ENCODE peak calls at places on chromosomes 7 and 10, in five cellular contexts. L is HCT116, P is HepG2, B is K562, G is SK-N-SH. Q is an unnamed sample.
A peak's percentile ranks its signal among the peaks of the same experiment; 100 is the strongest.

GRCh38 chr7:114141415-114141814 is 222.6 kb upstream of the PPP1R3A start:
- DNase-seq in L (no peak), P (no peak), B (no peak), G (no peak), Q (no peak)

GRCh38 chr10:24513155-24513554 is 210.5 kb downstream of the ARHGAP21 start:
- DNase-seq in L (no peak), P (no peak), B (peak; percentile 23), G (no peak), Q (no peak)

GRCh38 chr7:130907439-130907838 is 173.4 kb upstream of the KLF14 start:
- DNase-seq in L (no peak), P (no peak), B (no peak), G (no peak), Q (no peak)

GRCh38 chr7:81236560-81236959 is 317.7 kb upstream of the SEMA3C start:
- DNase-seq in L (no peak), P (no peak), B (no peak), G (no peak), Q (no peak)

GRCh38 chr10:113454341-113455061 is 98.4 kb upstream of the HABP2 start:
- DNase-seq in L (peak; percentile 31), P (peak; percentile 5), B (peak; percentile 32), G (peak; percentile 69), Q (peak; percentile 67)

GRCh38 chr10:96222441-96222840 is 48.9 kb downstream of the BLNK start:
- DNase-seq in L (no peak), P (no peak), B (no peak), G (no peak), Q (no peak)

GRCh38 chr7:129615018-129615417 is 3.5 kb downstream of the NRF1 start:
- DNase-seq in L (no peak), P (peak; percentile 68), B (no peak), G (no peak), Q (no peak)

GRCh38 chr7:47482013-47482761 is 99.7 kb downstream of the TNS3 start:
- DNase-seq in L (no peak), P (no peak), B (peak; percentile 69), G (peak; percentile 81), Q (no peak)

GRCh38 chr7:12765431-12766100 is 78.1 kb downstream of the ARL4A start:
- DNase-seq in L (no peak), P (no peak), B (no peak), G (no peak), Q (no peak)

GRCh38 chr10:58264780-58265179 is 2.9 kb downstream of the IPMK start:
- DNase-seq in L (no peak), P (no peak), B (peak; percentile 44), G (peak; percentile 53), Q (no peak)

GRCh38 chr7:149196151-149196704 is 882 bp downstream of the ZNF282 start:
- DNase-seq in L (no peak), P (no peak), B (peak; percentile 40), G (peak; percentile 65), Q (no peak)

GRCh38 chr7:151699147-151699546 is 177.8 kb downstream of the PRKAG2 start:
- DNase-seq in L (no peak), P (no peak), B (peak; percentile 16), G (no peak), Q (no peak)

GRCh38 chr10:23826399-23826798 is 382.5 kb upstream of the KIAA1217 start:
- DNase-seq in L (no peak), P (peak; percentile 13), B (peak; percentile 5), G (no peak), Q (peak; percentile 30)

GRCh38 chr10:3580565-3580964 is 204.4 kb downstream of the KLF6 start:
- DNase-seq in L (no peak), P (no peak), B (no peak), G (no peak), Q (no peak)

GRCh38 chr7:120770206-120770605 is 87.7 kb downstream of the TSPAN12 start:
- DNase-seq in L (no peak), P (no peak), B (no peak), G (no peak), Q (no peak)

GRCh38 chr10:132637477-132638129 is 100.0 kb downstream of the INPP5A start:
- DNase-seq in L (peak; percentile 7), P (peak; percentile 59), B (peak; percentile 47), G (peak; percentile 89), Q (peak; percentile 61)

GRCh38 chr10:68327889-68328786 is 3.7 kb upstream of the HNRNPH3 start:
- DNase-seq in L (peak; percentile 16), P (peak; percentile 57), B (no peak), G (peak; percentile 68), Q (no peak)

GRCh38 chr7:156778201-156778600 is 114.8 kb downstream of the LMBR1 start:
- DNase-seq in L (no peak), P (no peak), B (no peak), G (peak; percentile 57), Q (no peak)

GRCh38 chr10:131400518-131400917 is 89.0 kb upstream of the TCERG1L start:
- DNase-seq in L (no peak), P (no peak), B (no peak), G (no peak), Q (no peak)
- TF ChIP-seq JUND in L (no peak), P (no peak), B (no peak), G (no peak), Q (no peak)

GRCh38 chr10:1308415-1308814 is 252.2 kb downstream of the WDR37 start:
- DNase-seq in L (no peak), P (no peak), B (no peak), G (no peak), Q (no peak)

GRCh38 chr10:1309969-1310789 is 254.0 kb downstream of the WDR37 start:
- DNase-seq in L (no peak), P (no peak), B (no peak), G (no peak), Q (no peak)

GRCh38 chr10:1311707-1312106 is 255.5 kb downstream of the WDR37 start:
- DNase-seq in L (no peak), P (no peak), B (no peak), G (no peak), Q (no peak)

DNA sequence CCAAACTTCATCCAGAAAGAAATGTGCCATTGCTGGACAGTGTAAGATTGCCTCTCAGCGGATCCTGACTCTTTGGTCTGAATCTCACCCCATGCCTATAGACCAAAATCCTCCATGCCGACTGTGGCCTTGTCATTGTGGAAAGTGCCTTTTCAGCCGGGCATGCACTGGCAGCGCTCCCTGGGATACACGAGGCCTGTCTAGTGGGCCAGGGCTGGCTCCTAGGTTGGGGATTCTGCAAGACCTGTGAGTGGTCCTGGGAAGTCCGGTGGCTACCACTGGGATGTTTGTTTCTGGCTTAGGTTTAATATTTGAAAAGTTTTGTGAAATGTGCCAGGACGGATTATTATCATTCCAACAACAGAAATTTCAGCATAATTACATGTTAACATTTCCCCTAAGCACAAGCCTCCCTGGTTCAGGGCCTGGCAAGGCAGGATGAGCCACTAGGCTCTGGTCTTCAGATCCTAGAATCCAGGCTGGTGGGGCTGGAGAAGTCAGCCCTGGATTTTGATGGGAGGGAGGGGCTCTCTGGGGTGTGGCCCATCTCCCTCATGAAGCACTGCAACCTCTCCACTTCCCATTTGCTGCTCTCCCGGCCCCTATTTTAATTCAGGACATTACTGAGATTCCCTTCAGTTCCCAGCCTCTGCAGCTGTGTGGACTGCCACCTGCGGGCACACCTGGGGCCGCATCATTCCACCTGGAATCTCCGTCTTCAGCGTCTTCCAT is 253.2 kb downstream of the WDR37 start:
- DNase-seq in L (no peak), P (no peak), B (no peak), G (no peak), Q (no peak)
- TF ChIP-seq JUND in L (no peak), P (no peak), B (no peak), G (no peak), Q (no peak)

DNA sequence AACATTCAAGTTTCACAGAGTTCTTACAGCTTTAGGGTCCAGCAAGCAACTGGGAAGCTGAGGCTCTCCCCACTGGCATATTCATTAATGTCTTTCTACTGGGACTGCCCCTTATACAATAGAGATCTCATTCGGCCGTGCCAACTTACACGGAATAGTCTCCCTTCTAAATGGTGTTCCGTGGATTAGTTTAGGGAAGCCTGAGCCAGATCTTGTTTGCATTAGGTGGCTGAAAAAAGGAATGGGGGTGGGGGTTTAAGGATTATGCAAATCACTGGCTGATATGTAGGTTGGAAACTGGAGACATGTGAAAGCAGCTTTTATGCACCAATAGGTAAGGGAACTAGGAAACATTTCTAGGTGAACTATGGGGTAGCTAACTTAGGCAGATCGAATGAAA is 218.3 kb downstream of the TRIL start:
- DNase-seq in L (no peak), P (no peak), B (no peak), G (no peak), Q (no peak)
- TF ChIP-seq JUND in L (no peak), P (no peak), B (no peak), G (no peak), Q (no peak)

DNA sequence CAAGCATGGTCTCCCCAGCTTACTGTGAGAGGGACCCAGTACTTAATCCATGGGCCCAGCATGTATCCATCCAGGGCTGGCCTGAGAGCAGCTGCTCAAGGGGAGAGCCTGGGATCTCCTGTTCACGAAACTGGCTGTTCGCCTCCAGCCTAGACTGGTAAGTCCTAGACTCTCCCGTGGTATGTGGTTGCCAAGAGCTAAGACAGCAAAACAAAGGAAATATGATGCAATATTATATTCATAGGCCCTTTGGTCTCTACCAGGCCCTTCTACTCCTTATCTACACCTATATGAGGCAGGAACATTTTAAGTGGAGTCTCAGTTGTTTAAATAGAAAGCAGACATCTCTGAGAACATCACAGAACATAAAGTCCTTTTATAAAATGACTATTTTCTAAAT is 28.9 kb upstream of the STK17A start:
- DNase-seq in L (no peak), P (peak; percentile 22), B (no peak), G (no peak), Q (no peak)
- TF ChIP-seq JUND in L (no peak), P (no peak), B (no peak), G (no peak), Q (no peak)

DNA sequence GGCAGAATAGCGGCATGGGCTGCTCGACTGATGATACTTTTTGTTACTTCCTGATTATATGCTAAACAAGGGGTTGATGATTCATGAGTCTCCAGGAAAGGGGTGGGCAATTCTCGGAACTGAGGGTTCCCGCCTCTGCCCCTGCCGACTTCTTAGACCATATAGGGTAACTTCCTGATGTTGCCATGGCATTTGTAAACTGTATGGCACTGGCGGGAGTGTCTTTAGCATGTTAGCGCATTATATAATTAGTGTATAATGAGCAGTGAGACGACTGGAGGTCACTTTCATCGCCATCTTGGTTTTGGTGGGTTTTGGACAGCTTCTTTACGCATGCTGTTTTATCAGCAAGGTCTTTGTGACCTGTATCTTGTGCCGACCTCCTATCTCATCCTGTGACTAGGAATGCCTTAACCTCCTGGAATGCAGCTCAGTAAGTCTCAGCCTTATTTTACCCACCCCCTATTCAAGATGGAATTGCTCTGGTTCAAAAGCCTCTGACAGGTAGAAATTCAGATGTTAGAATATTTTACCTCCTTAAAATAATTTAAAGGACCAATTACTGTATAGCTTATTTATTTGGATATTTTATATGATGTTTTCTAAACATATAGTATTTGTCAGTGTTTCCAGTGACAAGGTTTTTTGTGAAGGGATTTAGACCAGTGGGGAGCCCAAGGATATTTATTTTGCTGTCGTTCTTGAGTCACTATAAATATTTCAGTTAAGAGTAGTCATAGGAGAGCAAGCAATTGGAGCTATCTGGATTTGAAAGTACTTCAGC is 90.1 kb upstream of the PIK3CG start:
- DNase-seq in L (peak; percentile 84), P (no peak), B (peak; percentile 100), G (no peak), Q (no peak)
- TF ChIP-seq JUND in L (no peak), P (no peak), B (peak; percentile 99), G (no peak), Q (no peak)

GRCh38 chr10:123318516-123318915 is 164.3 kb downstream of the BUB3 start:
- DNase-seq in L (no peak), P (no peak), B (no peak), G (no peak), Q (no peak)
- TF ChIP-seq JUND in L (no peak), P (no peak), B (no peak), G (no peak), Q (no peak)